ENCODE peak calls at places on chromosomes 7 and 10, in five cellular contexts. O is SK-N-SH, I is cardiac muscle cell, L is WERI-Rb-1, U is Peyer's patch. Z is an unnamed sample.
A peak's percentile ranks its signal among the peaks of the same experiment; 100 is the strongest.

GRCh38 chr7:112118581-112119566 is 87.3 kb downstream of the DOCK4 start:
- DNase-seq in L (no peak), O (no peak), I (no peak), U (no peak), Z (no peak)

GRCh38 chr10:106941297-106942034 is 223.0 kb downstream of the SORCS1 start:
- DNase-seq in U (no peak), O (no peak), L (no peak), I (no peak), Z (no peak)

GRCh38 chr7:135441791-135442190 is 68.1 kb downstream of the CNOT4 start:
- DNase-seq in U (no peak), L (no peak), I (peak; percentile 10), O (no peak), Z (peak; percentile 8)

GRCh38 chr7:10211861-10212260 is 761.8 kb upstream of the PHF14 start:
- DNase-seq in L (no peak), I (no peak), U (no peak), O (no peak), Z (no peak)

GRCh38 chr10:101158101-101159058 is 27.3 kb downstream of the TLX1 start:
- DNase-seq in O (no peak), U (no peak), L (no peak), I (no peak), Z (no peak)

GRCh38 chr10:13225601-13226000 is 8.6 kb downstream of the UCMA start:
- DNase-seq in L (no peak), O (no peak), I (no peak), U (no peak), Z (no peak)

GRCh38 chr7:21169667-21170605 is 257.9 kb upstream of the SP4 start:
- DNase-seq in L (no peak), O (no peak), I (peak; percentile 21), U (no peak), Z (no peak)

GRCh38 chr7:11290859-11291258 is 317.2 kb downstream of the PHF14 start:
- DNase-seq in U (no peak), L (no peak), I (no peak), O (no peak), Z (no peak)

GRCh38 chr7:2261611-2262010 is 19.6 kb downstream of the NUDT1 start:
- DNase-seq in O (no peak), L (no peak), U (peak; percentile 71), I (no peak), Z (no peak)

GRCh38 chr7:91710896-91711295 is 169.6 kb downstream of the MTERF1 start:
- DNase-seq in L (no peak), O (no peak), U (no peak), I (no peak), Z (no peak)

GRCh38 chr7:13407911-13408310 is 581.6 kb downstream of the ETV1 start:
- DNase-seq in O (no peak), L (no peak), I (no peak), U (no peak), Z (no peak)

GRCh38 chr7:1678070-1678543 is 8.0 kb downstream of the ELFN1 start:
- DNase-seq in O (no peak), L (no peak), I (no peak), U (no peak), Z (no peak)

GRCh38 chr7:102891693-102892261 is 21.0 kb upstream of the LRRC17 start:
- DNase-seq in O (no peak), U (no peak), I (no peak), L (no peak), Z (peak; percentile 61)

GRCh38 chr7:152463714-152464311 is 28.0 kb upstream of the KMT2C start:
- DNase-seq in I (peak; percentile 100), L (peak; percentile 100), O (peak; percentile 100), U (peak; percentile 100), Z (peak; percentile 97)

GRCh38 chr10:84329986-84330651 is 1.7 kb downstream of the CCSER2 start:
- DNase-seq in O (no peak), L (no peak), U (peak; percentile 24), I (no peak), Z (no peak)

GRCh38 chr7:133477786-133478185 is 224.9 kb downstream of the EXOC4 start:
- DNase-seq in I (no peak), O (no peak), L (no peak), U (no peak), Z (no peak)

DNA sequence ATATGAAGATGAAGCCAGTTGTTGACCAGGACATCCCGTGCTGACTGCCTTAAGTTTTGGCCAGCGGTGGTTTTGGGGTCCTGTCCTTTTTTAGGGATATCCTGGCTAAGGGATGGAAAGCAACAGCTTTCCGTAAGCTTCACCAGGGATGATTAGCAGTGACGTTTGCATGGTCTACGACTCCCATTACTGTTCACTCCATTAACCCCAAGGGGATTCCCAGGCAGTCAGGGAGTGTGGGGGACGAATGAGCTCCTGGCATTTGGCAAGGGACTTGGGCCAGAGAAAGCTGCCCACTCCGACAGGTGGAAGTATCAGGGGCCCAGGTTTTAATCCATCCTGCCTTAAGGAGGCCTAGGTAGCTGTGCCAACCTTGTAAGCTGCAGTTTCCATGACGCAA is 66.8 kb downstream of the ITGB1 start:
- DNase-seq in O (no peak), L (no peak), U (no peak), I (no peak), Z (no peak)
- H3K4me3 ChIP-seq in O (no peak overlapping the region), L (no peak overlapping the region), U (no peak overlapping the region), I (no peak overlapping the region), Z (no peak overlapping the region)

DNA sequence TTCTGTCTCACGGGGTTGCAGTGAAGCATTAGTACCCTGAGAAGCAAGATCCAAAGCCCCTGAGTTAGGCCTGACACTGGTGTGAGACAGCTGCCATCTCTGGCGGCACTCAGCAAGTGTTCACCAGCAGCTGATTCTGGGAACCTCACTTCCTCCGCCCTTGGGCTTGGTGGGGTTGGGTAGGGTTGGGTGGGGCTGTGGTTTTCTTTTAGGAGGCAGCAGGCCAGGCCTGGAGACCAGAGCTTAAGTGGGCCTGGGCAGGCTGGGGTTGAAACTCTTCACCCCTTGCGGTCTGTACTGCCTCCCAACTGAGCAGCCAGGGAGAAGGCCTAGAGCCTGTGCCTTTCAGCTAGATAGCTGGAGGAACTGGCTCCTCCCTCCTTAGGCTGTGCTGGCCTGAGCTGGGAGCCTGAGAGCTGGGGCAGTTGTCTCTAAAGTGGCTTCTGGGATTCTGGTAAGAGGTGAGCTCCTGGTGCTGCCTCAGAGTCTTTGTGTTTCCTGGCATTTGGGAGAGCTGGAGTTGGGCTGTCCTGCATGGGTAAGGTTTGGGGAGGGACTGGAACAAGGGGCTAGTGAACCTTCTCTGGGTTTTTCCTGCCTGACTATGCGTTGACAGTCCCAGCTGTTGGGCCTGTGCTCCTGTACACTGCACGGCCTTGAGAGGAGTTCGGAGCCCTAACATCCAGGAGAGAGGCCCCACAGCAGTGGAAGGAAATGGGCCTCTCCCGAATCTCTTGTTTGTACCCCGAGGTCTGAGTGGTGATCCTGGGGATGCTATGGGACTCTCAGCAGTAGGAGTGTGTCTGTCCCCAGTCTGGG is 5.1 kb downstream of the TSPAN14 start:
- DNase-seq in I (no peak), U (peak; percentile 87), O (peak; percentile 78), L (peak; percentile 20), Z (no peak)
- TF ChIP-seq CTCF in I (no peak), U (no peak), O (no peak), L (no peak), Z (no peak)

GRCh38 chr7:27175626-27176342 is 1.7 kb upstream of the HOXA10 start:
- DNase-seq in O (peak; percentile 56), U (no peak), L (peak; percentile 4), I (no peak), Z (no peak)
- H3K4me3 ChIP-seq in O (no peak overlapping the region), U (peak overlapping the region; percentile 84), L (no peak overlapping the region), I (no peak overlapping the region), Z (no peak overlapping the region)

DNA sequence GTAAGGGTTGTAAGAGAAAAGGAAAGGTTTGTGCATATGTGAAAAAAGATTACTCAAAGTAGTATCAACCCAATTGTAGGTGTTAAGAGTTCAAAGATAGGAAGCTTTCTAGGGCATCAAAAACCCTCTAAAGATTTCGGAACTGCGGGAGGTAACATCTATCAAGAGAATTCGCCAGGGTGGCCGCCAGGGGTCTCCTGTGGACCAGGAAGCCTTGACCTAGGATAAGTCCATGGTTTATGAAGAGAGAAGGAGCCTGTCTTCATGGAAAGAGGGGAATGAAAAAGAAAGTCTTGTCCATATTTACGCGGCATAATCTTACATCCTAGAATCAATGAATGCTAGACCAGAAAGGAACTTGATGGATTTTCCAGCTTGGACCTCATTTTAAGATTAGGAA is 140.7 kb upstream of the CALCR start:
- DNase-seq in I (peak; percentile 58), L (peak; percentile 38), O (peak; percentile 33), U (peak; percentile 24), Z (peak; percentile 1)
- TF ChIP-seq CTCF in I (peak; percentile 75), L (peak; percentile 31), O (peak; percentile 78), U (peak; percentile 18), Z (peak; percentile 74)

GRCh38 chr7:55508301-55509011 is 63.8 kb downstream of the VOPP1 start:
- DNase-seq in I (no peak), L (no peak), O (no peak), U (no peak), Z (no peak)
- H3K4me3 ChIP-seq in I (no peak overlapping the region), L (no peak overlapping the region), O (no peak overlapping the region), U (no peak overlapping the region), Z (no peak overlapping the region)

DNA sequence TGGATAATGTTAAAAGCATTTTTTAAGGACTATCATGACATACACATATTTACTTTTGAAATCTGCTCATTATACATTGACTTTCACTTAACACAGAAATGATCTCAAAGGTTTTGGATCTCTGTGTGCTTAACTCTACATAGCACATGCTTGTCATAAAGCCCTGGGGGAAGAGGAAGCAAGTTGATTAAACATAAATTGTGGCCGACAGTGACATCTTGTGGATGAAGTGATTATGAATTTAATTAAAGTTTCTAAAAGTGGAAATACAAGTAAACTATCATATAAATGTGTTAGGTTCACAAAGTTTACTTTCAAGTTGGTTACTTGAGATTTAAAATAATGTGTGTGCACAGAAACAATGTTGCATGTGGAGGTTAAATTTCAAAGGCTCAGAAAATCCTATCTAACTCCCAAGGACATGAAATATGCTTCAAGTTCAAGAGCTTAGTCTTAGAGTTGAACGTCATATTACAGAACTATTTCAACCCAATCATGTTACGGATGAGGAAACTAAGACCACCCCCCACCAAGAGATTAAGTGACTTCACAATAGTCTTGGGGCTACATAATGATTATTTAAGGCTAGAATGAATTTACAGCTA is 1247.8 kb downstream of the GATA3 start:
- DNase-seq in I (peak; percentile 66), O (no peak), L (no peak), U (no peak), Z (peak; percentile 21)
- TF ChIP-seq CTCF in I (no peak), O (peak; percentile 67), L (no peak), U (peak; percentile 50), Z (peak; percentile 41)

Z was measured in AG04450.